ENCODE peak calls at places on chromosomes 16 and 17, in four cellular contexts. W is H1, M is K562, B is HepG2. L is an unnamed sample.

GRCh38 chr17:39096435-39097158 is 54.8 kb downstream of the PLXDC1 start:
- DNase-seq in W (no peak), M (no peak), B (no peak), L (no peak)

GRCh38 chr17:10875411-10875810 is 37.5 kb upstream of the PIRT start:
- DNase-seq in W (no peak), M (peak), B (no peak), L (no peak)

GRCh38 chr17:6914711-6915110 is 81.1 kb upstream of the ALOX12 start:
- DNase-seq in W (no peak), M (peak), B (no peak), L (no peak)

GRCh38 chr16:19892902-19893301 is 8.3 kb upstream of the GPRC5B start:
- DNase-seq in W (no peak), M (no peak), B (no peak), L (no peak)

GRCh38 chr16:65833171-65833871 is 533.2 kb upstream of the CDH5 start:
- DNase-seq in W (no peak), M (no peak), B (no peak), L (no peak)

GRCh38 chr16:87812200-87812656 is 46.4 kb upstream of the KLHDC4 start:
- DNase-seq in W (no peak), M (no peak), B (peak), L (no peak)

GRCh38 chr17:32160526-32160925 is 18.2 kb downstream of the RHOT1 start:
- DNase-seq in W (no peak), M (no peak), B (no peak), L (no peak)

GRCh38 chr17:38451840-38452529 is 23.7 kb downstream of the ARHGAP23 start:
- DNase-seq in W (peak), M (peak), B (no peak), L (no peak)

GRCh38 chr16:25747160-25747758 is 55.5 kb downstream of the HS3ST4 start:
- DNase-seq in W (no peak), M (peak), B (no peak), L (no peak)

GRCh38 chr16:81601601-81602251 is 157.1 kb downstream of the CMIP start:
- DNase-seq in W (no peak), M (no peak), B (no peak), L (no peak)

GRCh38 chr17:47257651-47258339 is 4.2 kb downstream of the ITGB3 start:
- DNase-seq in W (no peak), M (no peak), B (no peak), L (no peak)

GRCh38 chr17:82737981-82738877 is 2.8 kb downstream of the FN3K start:
- DNase-seq in W (no peak), M (peak), B (peak), L (no peak)

GRCh38 chr16:51637744-51638100 is 486.7 kb upstream of the SALL1 start:
- DNase-seq in W (no peak), M (no peak), B (no peak), L (no peak)

GRCh38 chr16:68346892-68347480 is 36.2 kb downstream of the PRMT7 start:
- DNase-seq in W (no peak), M (no peak), B (no peak), L (no peak)

GRCh38 chr17:34981538-34982241 is 1.4 kb downstream of the LIG3 start:
- DNase-seq in W (no peak), M (peak), B (no peak), L (no peak)

GRCh38 chr16:23557779-23558330 is 328 bp downstream of the UBFD1 start:
- DNase-seq in W (no peak), M (no peak), B (peak), L (no peak)

GRCh38 chr16:69176033-69176780 is 10.8 kb upstream of the SNTB2 start:
- DNase-seq in W (no peak), M (no peak), B (no peak), L (no peak)

GRCh38 chr17:41419712-41420111 is 4.7 kb downstream of the KRT37 start:
- DNase-seq in W (no peak), M (no peak), B (no peak), L (no peak)

GRCh38 chr16:78656887-78657286 is 557.4 kb downstream of the WWOX start:
- DNase-seq in W (no peak), M (no peak), B (no peak), L (no peak)

GRCh38 chr16:78660795-78661194 is 561.3 kb downstream of the WWOX start:
- DNase-seq in W (no peak), M (no peak), B (no peak), L (no peak)

GRCh38 chr16:78655481-78656114 is 556.1 kb downstream of the WWOX start:
- DNase-seq in W (no peak), M (no peak), B (no peak), L (no peak)

GRCh38 chr16:78659668-78660217 is 560.3 kb downstream of the WWOX start:
- DNase-seq in W (no peak), M (no peak), B (no peak), L (no peak)

DNA sequence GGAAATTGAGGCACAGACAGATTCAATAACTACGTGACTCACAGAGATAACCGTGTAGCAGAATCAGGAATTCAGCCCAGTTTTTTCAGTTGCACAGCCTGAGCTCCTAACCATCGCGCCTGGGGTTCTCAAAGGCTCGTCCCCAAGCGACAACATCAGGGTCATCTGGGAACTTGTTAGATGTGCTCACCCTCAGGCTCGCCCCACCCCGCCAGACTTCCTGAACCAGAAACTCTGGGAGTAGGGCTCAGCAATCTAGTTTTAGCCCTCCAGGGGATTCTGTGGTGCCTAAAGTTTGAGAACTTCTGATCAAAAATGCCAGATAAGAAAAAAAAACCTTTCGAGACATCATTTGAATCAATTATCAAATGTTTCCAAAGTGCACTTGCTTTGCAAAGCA is 559.8 kb downstream of the WWOX start:
- DNase-seq in W (no peak), M (no peak), B (no peak), L (no peak)
- TF ChIP-seq CBX5 in W (no peak), M (no peak), B (no peak), L (no peak)

GRCh38 chr17:44829558-44830358 is at the start of gene GJC1:
- DNase-seq in W (no peak), M (peak), B (no peak), L (no peak)

GRCh38 chr17:44830359-44831269 is 527 bp upstream of the GJC1 start:
- DNase-seq in W (peak), M (no peak), B (no peak), L (no peak)

GRCh38 chr17:44826123-44826790 is 3.8 kb downstream of the GJC1 start:
- DNase-seq in W (no peak), M (no peak), B (no peak), L (no peak)

GRCh38 chr17:44828919-44829557 is 1.0 kb downstream of the GJC1 start:
- DNase-seq in W (no peak), M (no peak), B (no peak), L (no peak)

DNA sequence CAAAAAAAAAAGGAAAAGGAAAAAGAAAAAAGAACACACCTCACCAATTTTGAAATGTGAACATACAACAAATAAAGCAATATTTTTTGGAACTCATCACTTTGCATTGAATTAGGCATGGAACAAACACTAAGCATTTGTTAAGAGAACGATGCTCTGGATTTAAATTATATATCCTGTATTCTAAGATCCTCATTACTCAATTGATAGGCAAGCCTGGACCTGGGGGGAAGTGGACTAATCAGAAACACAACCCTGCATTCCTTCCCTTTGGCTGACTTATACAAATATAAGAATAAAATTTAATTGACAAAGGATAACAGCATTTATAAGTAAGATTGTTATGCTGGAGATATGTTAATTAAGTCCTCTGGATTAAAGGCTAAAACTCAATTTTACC is 2.2 kb downstream of the GJC1 start:
- DNase-seq in W (no peak), M (no peak), B (no peak), L (no peak)
- TF ChIP-seq CBX5 in W (no peak), M (no peak), B (no peak), L (no peak)

DNA sequence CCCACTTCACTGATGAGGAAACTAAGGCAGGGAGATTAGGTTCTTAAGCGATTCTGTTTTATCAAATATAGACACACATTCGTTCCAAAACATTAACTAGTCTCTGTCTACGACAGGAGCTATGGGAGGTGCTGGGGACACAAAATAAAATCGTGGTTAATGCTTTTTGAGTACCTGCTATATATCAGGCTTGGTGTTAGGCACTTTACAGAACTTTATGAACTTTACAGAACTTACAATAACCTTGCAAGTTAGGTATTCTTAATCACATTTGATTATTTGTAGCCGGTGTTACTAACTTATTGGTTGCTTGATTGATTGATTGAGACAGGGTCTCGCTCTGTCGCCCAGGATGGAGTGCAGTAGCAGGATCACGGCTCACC is 538 bp upstream of the HEATR3 start:
- DNase-seq in W (no peak), M (no peak), B (no peak), L (no peak)
- TF ChIP-seq CBX5 in W (no peak), M (no peak), B (no peak), L (no peak)

GRCh38 chr16:29694384-29695195 is 15.6 kb downstream of the QPRT start:
- DNase-seq in W (no peak), M (no peak), B (no peak), L (no peak)

GRCh38 chr16:29698042-29698441 is 19.1 kb downstream of the QPRT start:
- DNase-seq in W (no peak), M (no peak), B (no peak), L (no peak)

GRCh38 chr16:29697391-29697790 is 18.4 kb downstream of the QPRT start:
- DNase-seq in W (no peak), M (no peak), B (no peak), L (no peak)

GRCh38 chr16:29698484-29699323 is 19.7 kb downstream of the QPRT start:
- DNase-seq in W (no peak), M (no peak), B (no peak), L (no peak)

GRCh38 chr16:29696881-29697331 is 17.9 kb downstream of the QPRT start:
- DNase-seq in W (no peak), M (no peak), B (no peak), L (no peak)
- TF ChIP-seq CBX5 in W (no peak), M (no peak), B (no peak), L (no peak)

GRCh38 chr17:9824094-9824493 is 1.6 kb upstream of the GLP2R start:
- DNase-seq in W (no peak), M (peak), B (no peak), L (no peak)
- TF ChIP-seq CBX5 in W (no peak), M (no peak), B (no peak), L (no peak)

GRCh38 chr17:1908699-1909309 is 79.0 kb downstream of the RPA1 start:
- DNase-seq in W (no peak), M (peak), B (peak), L (no peak)
- TF ChIP-seq CBX5 in W (no peak), M (no peak), B (no peak), L (no peak)

DNA sequence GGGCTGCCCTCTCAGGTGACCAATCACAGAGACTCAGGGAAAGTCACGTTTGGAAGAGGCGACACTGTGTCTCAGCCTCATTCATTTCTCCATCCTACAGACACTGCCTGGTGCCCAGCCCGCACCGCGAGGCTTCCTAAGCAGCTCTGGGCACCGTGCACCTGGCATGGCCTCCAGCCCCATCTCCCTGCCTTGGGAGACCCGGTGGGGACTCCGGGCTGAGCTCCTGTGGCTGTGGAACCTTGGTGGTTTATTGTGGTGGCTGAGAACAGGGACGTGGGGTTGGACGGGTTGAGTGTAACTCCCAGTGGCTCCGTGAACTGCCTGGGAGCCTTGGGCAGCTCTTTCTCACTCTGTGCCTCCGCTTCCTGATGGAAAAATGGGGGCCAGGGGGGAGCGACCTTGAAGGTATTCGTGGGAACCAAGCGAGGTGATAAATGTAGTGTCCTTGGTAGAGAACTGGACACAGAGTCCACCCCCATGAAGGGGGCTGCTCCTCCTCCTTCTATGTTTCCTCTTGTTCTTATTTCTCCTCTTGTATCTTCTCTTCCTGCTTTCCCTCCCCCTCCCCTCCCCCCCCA is 215.4 kb downstream of the SEC14L1 start:
- DNase-seq in W (no peak), M (peak), B (no peak), L (no peak)
- TF ChIP-seq CBX5 in W (no peak), M (no peak), B (no peak), L (no peak)

GRCh38 chr16:48203974-48204824 is 39.9 kb upstream of the LONP2 start:
- DNase-seq in W (no peak), M (no peak), B (peak), L (no peak)
- TF ChIP-seq CBX5 in W (no peak), M (no peak), B (peak), L (no peak)

GRCh38 chr17:12530126-12530525 is 135.6 kb upstream of the MYOCD start:
- DNase-seq in W (no peak), M (no peak), B (no peak), L (no peak)
- TF ChIP-seq CBX5 in W (no peak), M (no peak), B (no peak), L (no peak)

L was measured in GM12878.